ENCODE peak calls at places on chromosomes 6 and 20, in seven cellular contexts. One of them, this sample, is unnamed.

GRCh38 chr6:13767121-13767794 is 47.1 kb downstream of the MCUR1 start:
- DNase-seq in K562: no peak
- DNase-seq in GM12878: no peak
- DNase-seq in HepG2: no peak
- DNase-seq in H1: no peak
- DNase-seq in SK-N-SH: peak; percentile 36
- DNase-seq in GM12892: no peak
- DNase-seq in this sample: no peak

GRCh38 chr20:62208805-62209755 is 11.0 kb downstream of the HRH3 start:
- DNase-seq in K562: peak; percentile 67
- DNase-seq in H1: no peak
- DNase-seq in SK-N-SH: peak; percentile 42
- DNase-seq in GM12892: no peak
- DNase-seq in HepG2: peak; percentile 63
- DNase-seq in GM12878: no peak
- DNase-seq in this sample: no peak

GRCh38 chr6:28841290-28841689 is 82.5 kb downstream of the TRIM27 start:
- DNase-seq in GM12892: no peak
- DNase-seq in GM12878: no peak
- DNase-seq in H1: no peak
- DNase-seq in SK-N-SH: no peak
- DNase-seq in HepG2: no peak
- DNase-seq in K562: no peak
- DNase-seq in this sample: no peak

GRCh38 chr6:111589366-111589765 is 16.3 kb downstream of the TRAF3IP2 start:
- DNase-seq in K562: no peak
- DNase-seq in HepG2: peak; percentile 44
- DNase-seq in SK-N-SH: no peak
- DNase-seq in GM12878: no peak
- DNase-seq in GM12892: no peak
- DNase-seq in H1: no peak
- DNase-seq in this sample: no peak

GRCh38 chr20:38001173-38001875 is 31.9 kb downstream of the TTI1 start:
- DNase-seq in GM12892: no peak
- DNase-seq in SK-N-SH: no peak
- DNase-seq in HepG2: no peak
- DNase-seq in GM12878: no peak
- DNase-seq in H1: no peak
- DNase-seq in K562: no peak
- DNase-seq in this sample: no peak

GRCh38 chr6:139680819-139681218 is 306.4 kb upstream of the CITED2 start:
- DNase-seq in K562: no peak
- DNase-seq in GM12878: no peak
- DNase-seq in SK-N-SH: no peak
- DNase-seq in HepG2: no peak
- DNase-seq in H1: no peak
- DNase-seq in GM12892: no peak
- DNase-seq in this sample: no peak

GRCh38 chr20:33894798-33895197 is 83.7 kb downstream of the CHMP4B start:
- DNase-seq in HepG2: no peak
- DNase-seq in GM12878: no peak
- DNase-seq in H1: no peak
- DNase-seq in SK-N-SH: no peak
- DNase-seq in K562: no peak
- DNase-seq in GM12892: no peak
- DNase-seq in this sample: no peak

GRCh38 chr20:19885981-19886665 is 128.1 kb downstream of the RIN2 start:
- DNase-seq in HepG2: peak; percentile 73
- DNase-seq in H1: no peak
- DNase-seq in K562: no peak
- DNase-seq in GM12892: no peak
- DNase-seq in SK-N-SH: no peak
- DNase-seq in GM12878: no peak
- DNase-seq in this sample: no peak

GRCh38 chr20:1805816-1806215 is 89.4 kb upstream of the SIRPA start:
- DNase-seq in GM12878: no peak
- DNase-seq in GM12892: no peak
- DNase-seq in SK-N-SH: no peak
- DNase-seq in K562: no peak
- DNase-seq in HepG2: no peak
- DNase-seq in H1: no peak
- DNase-seq in this sample: no peak

GRCh38 chr6:152087096-152087495 is 279.6 kb downstream of the ESR1 start:
- DNase-seq in H1: no peak
- DNase-seq in GM12878: no peak
- DNase-seq in K562: no peak
- DNase-seq in GM12892: no peak
- DNase-seq in HepG2: no peak
- DNase-seq in SK-N-SH: no peak
- DNase-seq in this sample: no peak

GRCh38 chr6:14883921-14884320 is 361.9 kb upstream of the JARID2 start:
- DNase-seq in K562: no peak
- DNase-seq in H1: no peak
- DNase-seq in GM12878: no peak
- DNase-seq in SK-N-SH: no peak
- DNase-seq in HepG2: no peak
- DNase-seq in GM12892: no peak
- DNase-seq in this sample: no peak

GRCh38 chr20:24317224-24317623 is 152.2 kb upstream of the SYNDIG1 start:
- DNase-seq in HepG2: no peak
- DNase-seq in GM12892: no peak
- DNase-seq in H1: no peak
- DNase-seq in SK-N-SH: no peak
- DNase-seq in K562: no peak
- DNase-seq in GM12878: no peak
- DNase-seq in this sample: no peak

GRCh38 chr6:49958180-49958579 is 5.8 kb downstream of the DEFB114 start:
- DNase-seq in K562: no peak
- DNase-seq in HepG2: no peak
- DNase-seq in SK-N-SH: no peak
- DNase-seq in H1: no peak
- DNase-seq in GM12892: no peak
- DNase-seq in GM12878: no peak
- DNase-seq in this sample: no peak

GRCh38 chr6:119163006-119163405 is 84.5 kb upstream of the FAM184A start:
- DNase-seq in SK-N-SH: no peak
- DNase-seq in H1: no peak
- DNase-seq in HepG2: no peak
- DNase-seq in K562: no peak
- DNase-seq in GM12878: no peak
- DNase-seq in GM12892: no peak
- DNase-seq in this sample: no peak

GRCh38 chr6:74066168-74066871 is 370.3 kb downstream of the CD109 start:
- DNase-seq in SK-N-SH: no peak
- DNase-seq in GM12878: no peak
- DNase-seq in HepG2: no peak
- DNase-seq in K562: no peak
- DNase-seq in GM12892: no peak
- DNase-seq in H1: no peak
- DNase-seq in this sample: no peak

GRCh38 chr6:158725704-158726103 is 75.8 kb downstream of the SYTL3 start:
- DNase-seq in GM12878: no peak
- DNase-seq in SK-N-SH: no peak
- DNase-seq in H1: no peak
- DNase-seq in K562: no peak
- DNase-seq in HepG2: no peak
- DNase-seq in GM12892: no peak
- DNase-seq in this sample: no peak

DNA sequence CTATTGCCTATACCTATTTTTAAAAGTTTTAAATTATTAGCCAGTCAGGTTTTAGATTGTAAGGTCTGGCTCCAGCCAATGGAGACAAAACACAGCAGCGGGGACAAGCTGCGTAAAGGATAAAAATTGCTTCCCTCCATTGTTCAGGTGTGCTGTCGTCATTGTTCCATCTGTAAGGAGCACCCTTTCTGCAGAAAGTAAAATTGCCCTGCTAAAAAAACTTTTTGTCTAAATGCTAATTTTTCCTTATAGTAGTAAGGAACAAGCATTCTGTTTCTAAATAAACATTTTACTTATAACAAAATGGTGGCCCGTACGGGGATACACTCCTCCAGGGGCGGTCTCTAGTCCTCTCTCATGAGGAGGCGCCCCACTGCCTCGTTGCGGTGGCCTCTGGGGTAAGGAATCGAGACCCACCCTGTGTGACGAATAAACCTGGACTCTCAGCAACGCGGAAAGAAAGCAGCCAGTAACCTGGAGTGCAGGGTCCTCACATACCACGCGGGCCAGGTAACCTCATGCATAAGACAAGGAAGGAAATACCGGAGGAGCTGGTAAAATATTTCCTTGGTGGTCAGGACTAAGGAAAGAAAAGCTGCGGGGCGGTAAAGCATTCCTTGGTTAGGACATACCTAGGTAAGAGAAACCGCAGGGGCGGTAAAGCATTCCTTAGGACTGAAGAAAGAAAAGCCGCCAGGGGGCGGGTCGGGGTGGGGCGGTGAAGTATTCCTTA is 80.5 kb downstream of the SYTL3 start:
- DNase-seq in SK-N-SH: no peak
- DNase-seq in H1: no peak
- DNase-seq in GM12878: no peak
- DNase-seq in K562: no peak
- DNase-seq in HepG2: no peak
- DNase-seq in GM12892: no peak
- DNase-seq in this sample: no peak
- TF ChIP-seq TAF1 in SK-N-SH: no peak
- TF ChIP-seq TAF1 in H1: peak; percentile 40
- TF ChIP-seq TAF1 in GM12878: no peak
- TF ChIP-seq TAF1 in K562: no peak
- TF ChIP-seq TAF1 in HepG2: no peak
- TF ChIP-seq TAF1 in GM12892: no peak
- TF ChIP-seq TAF1 in this sample: no peak

GRCh38 chr6:3128381-3129108 is 10.0 kb downstream of the BPHL start:
- DNase-seq in GM12892: no peak
- DNase-seq in HepG2: no peak
- DNase-seq in K562: no peak
- DNase-seq in H1: no peak
- DNase-seq in GM12878: no peak
- DNase-seq in SK-N-SH: no peak
- DNase-seq in this sample: no peak

GRCh38 chr6:3122823-3123182 is 4.3 kb downstream of the BPHL start:
- DNase-seq in H1: no peak
- DNase-seq in K562: no peak
- DNase-seq in GM12892: no peak
- DNase-seq in HepG2: no peak
- DNase-seq in SK-N-SH: no peak
- DNase-seq in GM12878: no peak
- DNase-seq in this sample: no peak

GRCh38 chr6:3124667-3125066 is 6.2 kb downstream of the BPHL start:
- DNase-seq in GM12892: no peak
- DNase-seq in H1: no peak
- DNase-seq in HepG2: no peak
- DNase-seq in GM12878: no peak
- DNase-seq in SK-N-SH: no peak
- DNase-seq in K562: no peak
- DNase-seq in this sample: no peak

GRCh38 chr6:3120765-3121089 is 2.2 kb downstream of the BPHL start:
- DNase-seq in HepG2: no peak
- DNase-seq in H1: no peak
- DNase-seq in GM12892: no peak
- DNase-seq in SK-N-SH: no peak
- DNase-seq in K562: no peak
- DNase-seq in GM12878: no peak
- DNase-seq in this sample: no peak

GRCh38 chr6:3125832-3126231 is 7.3 kb downstream of the BPHL start:
- DNase-seq in GM12878: no peak
- DNase-seq in K562: no peak
- DNase-seq in GM12892: no peak
- DNase-seq in SK-N-SH: no peak
- DNase-seq in H1: no peak
- DNase-seq in HepG2: no peak
- DNase-seq in this sample: no peak
- TF ChIP-seq TAF1 in GM12878: no peak
- TF ChIP-seq TAF1 in K562: no peak
- TF ChIP-seq TAF1 in GM12892: no peak
- TF ChIP-seq TAF1 in SK-N-SH: no peak
- TF ChIP-seq TAF1 in H1: no peak
- TF ChIP-seq TAF1 in HepG2: no peak
- TF ChIP-seq TAF1 in this sample: no peak

DNA sequence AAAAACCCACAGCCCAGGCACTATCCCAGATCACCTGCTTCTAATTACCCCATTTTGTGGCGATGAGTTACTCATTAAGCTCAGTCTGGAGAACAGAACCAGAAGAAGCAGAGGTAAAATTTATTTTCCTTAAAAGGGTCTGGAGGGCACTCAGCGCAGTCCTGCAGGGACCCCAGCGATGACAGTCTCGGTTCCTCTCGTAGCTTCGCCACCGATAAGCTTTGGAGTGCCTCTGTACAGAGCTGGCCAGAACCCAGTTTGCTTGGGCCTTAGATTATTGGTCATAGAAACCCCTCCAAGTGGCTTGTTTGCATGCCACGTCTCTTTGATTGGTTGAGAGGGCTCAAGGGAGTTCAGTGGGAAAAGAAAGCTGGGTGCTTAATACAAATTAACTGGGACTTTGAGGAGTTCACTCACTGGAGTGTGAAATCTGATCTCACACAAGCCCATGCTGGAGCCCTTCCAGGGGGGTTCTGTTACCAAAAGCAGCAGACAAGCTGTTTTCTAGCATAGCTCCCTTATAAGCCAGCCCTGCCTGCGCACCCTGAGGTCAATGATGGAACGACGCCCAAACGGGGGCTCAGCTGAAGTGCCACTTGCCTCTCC is 158.5 kb upstream of the ARID1B start:
- DNase-seq in HepG2: no peak
- DNase-seq in SK-N-SH: peak; percentile 46
- DNase-seq in GM12892: no peak
- DNase-seq in GM12878: no peak
- DNase-seq in K562: peak; percentile 31
- DNase-seq in H1: peak; percentile 7
- DNase-seq in this sample: no peak
- TF ChIP-seq TAF1 in HepG2: no peak
- TF ChIP-seq TAF1 in SK-N-SH: no peak
- TF ChIP-seq TAF1 in GM12892: no peak
- TF ChIP-seq TAF1 in GM12878: no peak
- TF ChIP-seq TAF1 in K562: no peak
- TF ChIP-seq TAF1 in H1: no peak
- TF ChIP-seq TAF1 in this sample: no peak

GRCh38 chr6:163726037-163726695 is 311.6 kb downstream of the QKI start:
- DNase-seq in H1: no peak
- DNase-seq in GM12892: no peak
- DNase-seq in K562: no peak
- DNase-seq in HepG2: no peak
- DNase-seq in GM12878: no peak
- DNase-seq in SK-N-SH: no peak
- DNase-seq in this sample: no peak

GRCh38 chr6:163722293-163722692 is 307.8 kb downstream of the QKI start:
- DNase-seq in SK-N-SH: no peak
- DNase-seq in HepG2: no peak
- DNase-seq in H1: no peak
- DNase-seq in GM12878: no peak
- DNase-seq in K562: peak; percentile 61
- DNase-seq in GM12892: no peak
- DNase-seq in this sample: no peak

GRCh38 chr6:163724196-163724595 is 309.7 kb downstream of the QKI start:
- DNase-seq in K562: no peak
- DNase-seq in HepG2: no peak
- DNase-seq in SK-N-SH: no peak
- DNase-seq in H1: no peak
- DNase-seq in GM12878: no peak
- DNase-seq in GM12892: no peak
- DNase-seq in this sample: no peak

GRCh38 chr6:163723759-163724158 is 309.2 kb downstream of the QKI start:
- DNase-seq in K562: no peak
- DNase-seq in HepG2: no peak
- DNase-seq in SK-N-SH: no peak
- DNase-seq in GM12878: no peak
- DNase-seq in GM12892: no peak
- DNase-seq in H1: no peak
- DNase-seq in this sample: no peak

GRCh38 chr6:163725008-163725941 is 310.8 kb downstream of the QKI start:
- DNase-seq in K562: no peak
- DNase-seq in SK-N-SH: peak; percentile 58
- DNase-seq in H1: no peak
- DNase-seq in GM12878: no peak
- DNase-seq in HepG2: no peak
- DNase-seq in GM12892: no peak
- DNase-seq in this sample: no peak
- TF ChIP-seq TAF1 in K562: no peak
- TF ChIP-seq TAF1 in SK-N-SH: no peak
- TF ChIP-seq TAF1 in H1: no peak
- TF ChIP-seq TAF1 in GM12878: no peak
- TF ChIP-seq TAF1 in HepG2: no peak
- TF ChIP-seq TAF1 in GM12892: no peak
- TF ChIP-seq TAF1 in this sample: no peak

This sample was measured in GM12891.